ENCODE peak calls at places on chromosomes 2 and 18, in eight cellular contexts. P, X, W, Z, S, E, M and O are unnamed samples.

GRCh38 chr18:11533942-11534496 is 75.4 kb upstream of the SLC35G4 start:
- DNase-seq in M (no peak), E (no peak), X (no peak), S (no peak), W (no peak), P (no peak), Z (no peak), O (no peak)

GRCh38 chr2:104901037-104901851 is 47.3 kb downstream of the POU3F3 start:
- DNase-seq in S (no peak), Z (no peak), X (peak; percentile 79), P (no peak), E (no peak), M (no peak), W (no peak), O (no peak)

GRCh38 chr2:113211226-113212105 is 37.7 kb downstream of the PSD4 start:
- DNase-seq in P (peak; percentile 95), M (no peak), W (peak; percentile 54), X (no peak), E (peak; percentile 93), Z (no peak), S (no peak), O (no peak)

GRCh38 chr2:65579506-65580235 is 147.3 kb upstream of the SPRED2 start:
- DNase-seq in X (no peak), Z (no peak), E (no peak), M (no peak), W (no peak), P (no peak), S (no peak), O (no peak)

GRCh38 chr2:233871432-233871831 is 3.2 kb upstream of the MSL3B start:
- DNase-seq in S (no peak), X (no peak), Z (no peak), M (no peak), W (no peak), P (no peak), E (no peak), O (no peak)

GRCh38 chr18:55334875-55335274 is 253.1 kb downstream of the TCF4 start:
- DNase-seq in S (peak; percentile 73), Z (no peak), W (peak; percentile 15), P (no peak), M (no peak), E (no peak), X (no peak), O (no peak)

GRCh38 chr2:236856856-236857616 is 228.7 kb upstream of the COPS8 start:
- DNase-seq in Z (no peak), E (no peak), S (no peak), W (no peak), M (no peak), P (no peak), X (no peak), O (peak; percentile 65)

GRCh38 chr2:28342081-28342967 is 50.3 kb upstream of the FOSL2 start:
- DNase-seq in Z (no peak), M (peak; percentile 61), S (peak; percentile 77), X (no peak), P (peak; percentile 49), W (peak; percentile 31), E (peak; percentile 71), O (no peak)

GRCh38 chr2:232505805-232506360 is 14.3 kb upstream of the PRSS56 start:
- DNase-seq in X (no peak), S (no peak), P (no peak), M (no peak), Z (no peak), E (no peak), W (no peak), O (no peak)

GRCh38 chr2:80499095-80499494 is 194.5 kb upstream of the LRRTM1 start:
- DNase-seq in E (peak; percentile 46), M (peak; percentile 9), P (peak; percentile 31), X (no peak), Z (peak; percentile 17), S (no peak), W (peak; percentile 70), O (no peak)

GRCh38 chr18:13625355-13625754 is 101.0 kb downstream of the FAM210A start:
- DNase-seq in P (no peak), E (no peak), Z (no peak), M (no peak), X (no peak), S (no peak), W (no peak), O (no peak)

GRCh38 chr2:86201951-86202692 is 2.9 kb downstream of the MRPL35 start:
- DNase-seq in W (no peak), P (peak; percentile 20), S (no peak), X (no peak), Z (no peak), M (no peak), E (peak; percentile 31), O (no peak)

GRCh38 chr2:230586328-230586982 is 126.2 kb upstream of the CAB39 start:
- DNase-seq in E (no peak), X (no peak), Z (no peak), M (no peak), W (no peak), S (no peak), P (no peak), O (no peak)

GRCh38 chr2:29628078-29628765 is 293.2 kb downstream of the ALK start:
- DNase-seq in M (no peak), S (no peak), Z (no peak), E (no peak), W (no peak), P (no peak), X (no peak), O (no peak)

GRCh38 chr2:182360012-182360662 is 66.7 kb downstream of the PDE1A start:
- DNase-seq in Z (no peak), P (peak; percentile 10), M (no peak), E (peak; percentile 5), W (no peak), S (no peak), X (no peak), O (no peak)

GRCh38 chr2:205556841-205557539 is 125.3 kb upstream of the NRP2 start:
- DNase-seq in M (no peak), E (no peak), X (no peak), P (no peak), S (peak; percentile 55), Z (no peak), W (no peak), O (no peak)

GRCh38 chr18:59140287-59140885 is 702 bp downstream of the SEC11C start:
- DNase-seq in Z (no peak), E (peak; percentile 60), P (peak; percentile 55), M (peak; percentile 31), W (peak; percentile 30), X (no peak), S (no peak), O (no peak)

GRCh38 chr2:1892529-1893250 is 148.4 kb upstream of the PXDN start:
- DNase-seq in X (no peak), W (no peak), S (no peak), Z (no peak), E (no peak), M (no peak), P (no peak), O (no peak)

GRCh38 chr18:79405781-79406575 is 10.2 kb downstream of the NFATC1 start:
- DNase-seq in W (peak; percentile 46), S (peak; percentile 87), E (no peak), M (no peak), Z (peak; percentile 67), P (no peak), X (no peak), O (no peak)

GRCh38 chr2:183242937-183243336 is 118.7 kb downstream of the NUP35 start:
- DNase-seq in S (no peak), W (no peak), M (no peak), E (no peak), X (peak; percentile 39), Z (no peak), P (no peak), O (no peak)

GRCh38 chr2:167294775-167295140 is 406.5 kb downstream of the XIRP2 start:
- DNase-seq in M (no peak), S (no peak), P (no peak), W (no peak), Z (no peak), X (no peak), E (peak; percentile 20), O (no peak)

GRCh38 chr2:53646788-53647187 is 120.8 kb upstream of the CHAC2 start:
- DNase-seq in E (no peak), Z (no peak), M (no peak), X (no peak), W (no peak), S (no peak), P (no peak), O (no peak)

GRCh38 chr2:120842456-120843439 is 107.1 kb downstream of the GLI2 start:
- DNase-seq in P (no peak), X (no peak), M (no peak), Z (no peak), E (no peak), W (no peak), S (no peak), O (no peak)

GRCh38 chr2:25000503-25001328 is 29.0 kb upstream of the DNAJC27 start:
- DNase-seq in X (no peak), M (no peak), P (peak; percentile 47), E (peak; percentile 65), S (no peak), Z (no peak), W (no peak), O (no peak)

GRCh38 chr2:150885236-150885635 is 376.4 kb downstream of the RBM43 start:
- DNase-seq in W (no peak), M (no peak), E (no peak), X (no peak), S (no peak), Z (no peak), P (no peak), O (no peak)

GRCh38 chr2:99403524-99403923 is 66.3 kb downstream of the EIF5B start:
- DNase-seq in P (no peak), M (no peak), E (no peak), Z (no peak), S (no peak), X (no peak), W (no peak), O (no peak)